ENCODE peak calls at places on chromosomes 6 and 20, in ten cellular contexts. S, K, F, P, Y, Z, B, U, L and H are unnamed samples. For H3K27me3, the result is how much of the 10 kb centered on the place peaks cover.

GRCh38 chr20:51393566-51393965 is 149.0 kb downstream of the NFATC2 start:
- DNase-seq in L (no peak), K (no peak), P (no peak), Z (no peak), S (no peak), F (peak), B (no peak), Y (no peak), U (no peak), H (peak)

GRCh38 chr20:10219452-10219791 is 792 bp downstream of the SNAP25 start:
- DNase-seq in K (no peak), Y (no peak), S (peak), U (peak), P (peak), F (peak), Z (peak), B (peak), L (peak), H (no peak)

GRCh38 chr6:41302638-41303037 is 16.2 kb upstream of the TREM1 start:
- DNase-seq in Z (no peak), Y (no peak), L (no peak), B (no peak), S (no peak), P (no peak), F (no peak), K (no peak), U (no peak), H (no peak)

GRCh38 chr6:90575267-90575666 is 11.6 kb downstream of the MAP3K7 start:
- DNase-seq in S (no peak), L (no peak), B (no peak), P (no peak), U (no peak), Z (no peak), K (no peak), F (no peak), Y (no peak), H (no peak)

GRCh38 chr6:71349976-71350615 is 61.5 kb downstream of the OGFRL1 start:
- DNase-seq in S (no peak), F (peak), B (no peak), L (no peak), K (no peak), Z (no peak), Y (no peak), U (peak), P (peak), H (no peak)

GRCh38 chr6:55659304-55659703 is 80.3 kb upstream of the HMGCLL1 start:
- DNase-seq in B (no peak), F (no peak), Y (no peak), U (no peak), K (no peak), S (no peak), Z (no peak), L (no peak), P (no peak), H (no peak)

GRCh38 chr6:112562348-112563220 is 215.5 kb downstream of the RFPL4B start:
- DNase-seq in Y (no peak), L (no peak), F (no peak), P (peak), S (no peak), Z (peak), K (no peak), U (no peak), B (no peak), H (no peak)

GRCh38 chr20:3653921-3654320 is 9.3 kb downstream of the GFRA4 start:
- DNase-seq in B (no peak), P (no peak), L (no peak), F (no peak), K (no peak), S (no peak), Z (no peak), Y (no peak), U (no peak), H (no peak)

GRCh38 chr6:39296745-39297640 is 17.2 kb downstream of the KCNK17 start:
- DNase-seq in K (no peak), S (no peak), F (peak), U (no peak), L (no peak), Y (no peak), P (peak), Z (peak), B (no peak), H (no peak)

GRCh38 chr6:34595332-34596090 is 39.4 kb upstream of the SPDEF start:
- DNase-seq in L (no peak), K (no peak), Y (no peak), B (no peak), S (no peak), Z (no peak), P (peak), U (peak), F (no peak), H (no peak)

GRCh38 chr20:36439040-36439730 is 102.1 kb upstream of the MYL9 start:
- DNase-seq in S (peak), U (peak), B (peak), Y (peak), L (peak), K (no peak), Z (peak), F (peak), P (peak), H (peak)

GRCh38 chr6:52904562-52905279 is 4.8 kb downstream of the GSTA3 start:
- DNase-seq in U (peak), S (no peak), B (no peak), Y (peak), F (no peak), Z (peak), L (no peak), K (no peak), P (no peak), H (no peak)

GRCh38 chr20:32483351-32484220 is 101.5 kb downstream of the NOL4L start:
- DNase-seq in U (peak), P (peak), L (peak), Z (peak), S (peak), K (no peak), B (peak), F (peak), Y (peak), H (no peak)

GRCh38 chr6:122066200-122066599 is 333.3 kb upstream of the HSF2 start:
- DNase-seq in L (no peak), B (no peak), U (no peak), Z (no peak), F (no peak), Y (no peak), K (no peak), S (no peak), P (no peak), H (no peak)

GRCh38 chr6:105258816-105259215 is 79.0 kb upstream of the POPDC3 start:
- DNase-seq in Y (no peak), P (no peak), B (no peak), K (no peak), U (no peak), Z (no peak), F (no peak), L (no peak), S (no peak), H (no peak)

GRCh38 chr6:71822626-71823025 is 63.7 kb upstream of the RIMS1 start:
- DNase-seq in S (no peak), L (no peak), Y (no peak), U (no peak), P (peak), B (no peak), F (no peak), K (no peak), Z (no peak), H (no peak)

GRCh38 chr6:160333841-160334240 is 14.3 kb upstream of the SLC22A3 start:
- DNase-seq in P (no peak), Z (no peak), S (no peak), Y (no peak), K (no peak), U (no peak), L (no peak), F (no peak), B (no peak), H (no peak)

GRCh38 chr6:73800997-73801396 is 105.0 kb downstream of the CD109 start:
- DNase-seq in K (no peak), U (no peak), F (peak), S (no peak), L (no peak), B (no peak), Z (peak), Y (no peak), P (peak), H (no peak)

GRCh38 chr6:108168026-108168463 is 2.2 kb downstream of the NR2E1 start:
- DNase-seq in K (no peak), U (no peak), Y (no peak), S (no peak), F (no peak), L (no peak), Z (no peak), P (no peak), B (no peak), H (no peak)

GRCh38 chr6:85672623-85673022 is 29.9 kb upstream of the SYNCRIP start:
- DNase-seq in S (no peak), L (no peak), B (no peak), K (no peak), Y (no peak), Z (no peak), U (no peak), P (no peak), F (no peak), H (no peak)

GRCh38 chr6:137173501-137173900 is at the start of gene IL22RA2:
- DNase-seq in S (no peak), F (no peak), Z (no peak), Y (no peak), L (no peak), U (no peak), P (no peak), K (no peak), B (no peak), H (no peak)

GRCh38 chr6:135002229-135002844 is 52.3 kb downstream of the HBS1L start:
- DNase-seq in K (no peak), L (no peak), Y (peak), Z (no peak), F (no peak), B (no peak), U (peak), S (no peak), P (peak), H (no peak)

GRCh38 chr6:39193201-39193791 is 36.0 kb downstream of the KCNK5 start:
- DNase-seq in L (peak), S (no peak), Z (no peak), P (no peak), B (no peak), F (no peak), Y (no peak), K (no peak), U (no peak), H (no peak)

GRCh38 chr6:6635869-6636268 is 47.3 kb downstream of the LY86 start:
- DNase-seq in S (no peak), B (no peak), F (no peak), L (no peak), U (peak), Z (no peak), P (no peak), Y (no peak), K (no peak), H (no peak)

GRCh38 chr6:71289039-71289801 is 609 bp downstream of the OGFRL1 start:
- DNase-seq in S (no peak), P (peak), K (no peak), Y (no peak), U (peak), B (no peak), L (peak), F (peak), Z (peak), H (no peak)

GRCh38 chr6:137588472-137588871 is 94.3 kb upstream of the OLIG3 start:
- DNase-seq in Z (no peak), K (no peak), P (no peak), S (no peak), Y (peak), B (no peak), U (no peak), F (no peak), L (no peak), H (no peak)

GRCh38 chr6:165745492-165745891 is 82.5 kb upstream of the PDE10A start:
- DNase-seq in S (no peak), F (no peak), Y (no peak), B (no peak), U (no peak), Z (no peak), K (no peak), L (no peak), P (no peak), H (no peak)

GRCh38 chr6:130466052-130466743 is 100.4 kb downstream of the TMEM200A start:
- DNase-seq in L (no peak), Z (no peak), K (no peak), U (peak), P (peak), S (no peak), Y (no peak), B (no peak), F (no peak), H (no peak)

GRCh38 chr6:2021713-2022125 is 223.7 kb downstream of the GMDS start:
- DNase-seq in U (peak), Z (peak), P (peak), S (no peak), F (peak), L (peak), Y (no peak), B (no peak), K (peak), H (no peak)

GRCh38 chr20:31260326-31260932 is 3.0 kb downstream of the DEFB115 start:
- DNase-seq in F (no peak), P (peak), B (no peak), K (no peak), S (no peak), U (peak), Y (peak), L (no peak), Z (peak), H (peak)

GRCh38 chr6:52566853-52567279 is 10.0 kb downstream of the TRAM2 start:
- DNase-seq in P (peak), B (no peak), L (no peak), F (peak), Z (no peak), K (peak), Y (peak), U (peak), S (no peak), H (no peak)

GRCh38 chr6:11938285-11938890 is 73.7 kb upstream of the HIVEP1 start:
- DNase-seq in U (no peak), S (no peak), Z (peak), L (no peak), P (no peak), B (no peak), Y (no peak), K (no peak), F (no peak), H (peak)

GRCh38 chr20:6178537-6178936 is 55.7 kb upstream of the FERMT1 start:
- DNase-seq in Y (peak), Z (no peak), P (peak), U (peak), S (no peak), K (peak), F (no peak), L (peak), B (no peak), H (peak)

GRCh38 chr20:54047048-54047447 is 23.3 kb downstream of the BCAS1 start:
- DNase-seq in L (no peak), B (no peak), S (no peak), Y (no peak), P (no peak), Z (no peak), K (no peak), U (no peak), F (no peak), H (no peak)
- H3K27me3 ChIP-seq in L (under half), B (under half), S (under half), Y (under half), P (under half), Z (under half), K (under half), U (under half), F (under half), H (under half)

DNA sequence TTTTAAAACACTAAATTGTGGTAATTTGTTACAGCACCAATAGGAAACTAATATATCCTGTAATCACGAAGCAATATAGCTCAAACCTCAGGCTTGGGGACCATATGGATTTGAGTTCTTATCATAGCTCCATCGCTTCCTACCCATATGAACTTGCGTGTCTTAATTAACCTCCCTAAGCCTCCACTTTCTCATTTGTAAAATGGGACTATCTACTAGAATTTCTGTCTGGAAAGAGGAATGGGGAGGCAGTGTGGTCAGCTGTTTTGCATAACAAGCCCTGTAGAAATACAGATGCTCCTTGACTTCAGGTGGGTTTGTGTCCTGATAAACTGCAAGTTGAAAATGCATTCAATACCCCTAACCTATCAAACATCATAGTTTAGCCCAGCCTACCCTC is 17.1 kb downstream of the HLA-DOB start:
- DNase-seq in S (no peak), Z (no peak), L (no peak), B (no peak), K (no peak), F (no peak), P (no peak), Y (no peak), U (no peak), H (no peak)
- H3K27me3 ChIP-seq in S (under half), Z (under half), L (under half), B (under half), K (under half), F (under half), P (under half), Y (under half), U (half or more), H (under half)

GRCh38 chr20:695165-695866 is 19.7 kb upstream of the SCRT2 start:
- DNase-seq in K (no peak), U (no peak), S (no peak), Z (no peak), P (no peak), B (no peak), L (no peak), Y (no peak), F (no peak), H (no peak)
- H3K27me3 ChIP-seq in K (under half), U (half or more), S (under half), Z (under half), P (under half), B (under half), L (under half), Y (under half), F (under half), H (under half)

GRCh38 chr20:35225319-35226125 is 968 bp upstream of the MMP24 start:
- DNase-seq in S (no peak), U (no peak), Y (no peak), Z (no peak), B (no peak), L (no peak), P (no peak), F (no peak), K (no peak), H (no peak)

GRCh38 chr20:35226775-35227681 is 538 bp downstream of the MMP24 start:
- DNase-seq in Y (peak), K (no peak), U (peak), P (peak), L (peak), Z (peak), B (peak), F (peak), S (peak), H (no peak)

GRCh38 chr20:35224536-35224935 is 2.0 kb upstream of the MMP24 start:
- DNase-seq in Z (no peak), S (no peak), K (no peak), P (no peak), Y (no peak), L (no peak), U (no peak), F (no peak), B (no peak), H (no peak)

GRCh38 chr20:35223941-35224340 is 2.5 kb upstream of the MMP24 start:
- DNase-seq in U (no peak), K (no peak), Z (no peak), Y (no peak), B (no peak), P (no peak), L (no peak), F (no peak), S (no peak), H (no peak)

GRCh38 chr20:35226126-35226774 is at the start of gene MMP24:
- DNase-seq in Z (no peak), S (no peak), B (no peak), Y (no peak), U (no peak), F (no peak), P (no peak), L (no peak), K (no peak), H (no peak)
- H3K27me3 ChIP-seq in Z (under half), S (under half), B (under half), Y (under half), U (under half), F (under half), P (under half), L (under half), K (under half), H (under half)

DNA sequence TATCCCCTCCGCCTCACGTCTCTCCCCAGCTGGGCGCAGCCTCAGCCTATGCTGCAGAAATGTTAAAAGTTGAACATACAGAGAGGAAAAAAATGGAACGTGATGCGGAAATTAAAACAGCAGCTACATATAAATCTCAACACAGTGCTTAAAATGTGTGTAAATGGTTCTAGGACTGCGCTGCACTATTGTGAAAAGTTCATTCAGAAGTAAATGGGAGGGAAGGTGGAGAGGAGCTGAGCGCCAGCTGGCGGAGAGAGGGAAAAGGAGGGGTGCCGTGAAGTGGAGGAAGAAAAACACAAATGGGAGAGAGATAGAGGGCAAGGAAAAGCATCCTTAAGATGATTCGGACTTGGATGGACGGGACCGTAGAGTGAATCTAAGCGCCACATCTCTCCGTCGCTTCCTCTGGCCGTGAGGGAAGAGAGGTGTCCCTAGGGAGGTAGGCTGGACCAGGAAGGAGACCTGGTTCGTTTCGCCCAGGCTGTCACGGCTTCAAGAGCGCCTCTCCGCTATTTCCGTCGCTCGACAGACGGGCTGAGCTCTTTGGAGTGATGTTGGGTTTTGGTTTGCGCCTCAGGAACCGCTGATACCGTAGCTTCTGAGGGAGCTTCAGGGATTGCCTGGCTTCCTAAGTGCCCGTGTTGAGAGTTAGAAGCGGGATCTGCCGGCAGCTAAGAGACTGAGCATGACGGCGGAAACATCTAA is 113.7 kb downstream of the TRIM27 start:
- DNase-seq in F (no peak), B (no peak), Z (no peak), P (peak), S (no peak), U (no peak), K (no peak), L (no peak), Y (no peak), H (no peak)
- H3K27me3 ChIP-seq in F (under half), B (half or more), Z (under half), P (half or more), S (half or more), U (under half), K (under half), L (under half), Y (under half), H (half or more)

DNA sequence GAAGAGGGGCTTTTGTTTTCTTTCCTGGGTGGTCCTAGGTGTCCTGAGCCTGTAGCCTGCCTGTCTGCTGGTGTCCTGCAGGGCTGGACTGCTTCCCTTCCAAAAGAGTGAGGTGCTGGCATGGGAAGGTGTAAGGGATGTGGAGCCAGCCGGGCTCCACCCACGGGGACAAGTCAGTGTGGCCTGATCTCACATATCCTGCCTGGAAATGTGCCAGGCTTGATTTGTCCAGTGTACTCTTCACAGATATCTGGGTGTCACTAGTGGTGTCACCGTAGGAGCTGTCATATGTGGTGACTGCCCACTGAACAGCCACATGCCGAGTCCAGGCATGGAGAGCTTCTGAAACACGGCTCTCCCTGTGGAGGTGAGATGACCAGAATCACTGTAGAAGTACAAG is 55.6 kb downstream of the CDH4 start:
- DNase-seq in B (no peak), Y (no peak), L (no peak), F (peak), P (no peak), Z (no peak), U (no peak), K (no peak), S (no peak), H (no peak)
- H3K27me3 ChIP-seq in B (under half), Y (under half), L (under half), F (under half), P (under half), Z (under half), U (under half), K (under half), S (under half), H (under half)